ENCODE peak calls at places on chromosomes 11 and 22, in seven cellular contexts. X is keratinocyte, Y is endothelial cell, T is lower lobe of right lung, V is psoas muscle, Z is A673, W is HFF-Myc. O is an unnamed sample.

GRCh38 chr11:31449040-31449439 is 60.4 kb downstream of the IMMP1L start:
- DNase-seq in X (no peak), Y (no peak), T (no peak), V (no peak), Z (no peak), W (no peak), O (no peak)

GRCh38 chr11:13229136-13229535 is 48.5 kb upstream of the BMAL1 start:
- DNase-seq in X (no peak), Y (no peak), T (no peak), V (no peak), Z (no peak), W (no peak), O (no peak)

GRCh38 chr22:20549232-20549841 is 41.9 kb downstream of the MED15 start:
- DNase-seq in X (no peak), Y (no peak), T (peak), V (peak), Z (peak), W (no peak), O (no peak)

GRCh38 chr11:8766993-8767374 is 84.4 kb downstream of the RPL27A start:
- DNase-seq in X (no peak), Y (no peak), T (no peak), V (no peak), Z (no peak), W (no peak), O (no peak)

GRCh38 chr11:15945726-15946125 is 410.6 kb downstream of the SOX6 start:
- DNase-seq in X (no peak), Y (no peak), T (no peak), V (no peak), Z (no peak), W (no peak), O (no peak)

GRCh38 chr11:114059984-114060401 is 482 bp downstream of the ZBTB16 start:
- DNase-seq in X (no peak), Y (peak), T (peak), V (peak), Z (peak), W (no peak), O (no peak)

GRCh38 chr22:17489101-17489500 is 74.2 kb upstream of the SLC25A18 start:
- DNase-seq in X (no peak), Y (no peak), T (no peak), V (no peak), Z (peak), W (no peak), O (no peak)

GRCh38 chr11:59615132-59615636 is 390 bp downstream of the OSBP start:
- DNase-seq in X (no peak), Y (no peak), T (peak), V (peak), Z (peak), W (no peak), O (peak)

GRCh38 chr11:104161751-104162450 is 2.0 kb downstream of the PDGFD start:
- DNase-seq in X (no peak), Y (no peak), T (no peak), V (no peak), Z (no peak), W (no peak), O (no peak)

GRCh38 chr11:104163100-104164027 is 583 bp downstream of the PDGFD start:
- DNase-seq in X (no peak), Y (peak), T (no peak), V (no peak), Z (no peak), W (no peak), O (no peak)

GRCh38 chr11:104165014-104165413 is 1.1 kb upstream of the PDGFD start:
- DNase-seq in X (no peak), Y (no peak), T (no peak), V (no peak), Z (no peak), W (no peak), O (no peak)

GRCh38 chr11:104159356-104159755 is 4.6 kb downstream of the PDGFD start:
- DNase-seq in X (no peak), Y (no peak), T (no peak), V (no peak), Z (no peak), W (no peak), O (no peak)

GRCh38 chr11:104164028-104164520 is at the start of gene PDGFD:
- DNase-seq in X (no peak), Y (peak), T (peak), V (peak), Z (peak), W (peak), O (no peak)
- TF ChIP-seq CTCF in X (peak), Y (peak), T (peak), V (no peak), Z (peak), W (peak), O (no peak)

GRCh38 chr11:76712125-76712524 is 41.6 kb upstream of the LRRC32 start:
- DNase-seq in X (no peak), Y (no peak), T (no peak), V (peak), Z (no peak), W (no peak), O (no peak)

GRCh38 chr11:76709756-76710155 is 39.2 kb upstream of the LRRC32 start:
- DNase-seq in X (no peak), Y (no peak), T (no peak), V (no peak), Z (no peak), W (no peak), O (no peak)

GRCh38 chr11:76716268-76716667 is 45.7 kb upstream of the LRRC32 start:
- DNase-seq in X (no peak), Y (no peak), T (no peak), V (peak), Z (no peak), W (no peak), O (no peak)

GRCh38 chr11:76714493-76714892 is 43.9 kb upstream of the LRRC32 start:
- DNase-seq in X (no peak), Y (no peak), T (no peak), V (no peak), Z (no peak), W (no peak), O (no peak)

DNA sequence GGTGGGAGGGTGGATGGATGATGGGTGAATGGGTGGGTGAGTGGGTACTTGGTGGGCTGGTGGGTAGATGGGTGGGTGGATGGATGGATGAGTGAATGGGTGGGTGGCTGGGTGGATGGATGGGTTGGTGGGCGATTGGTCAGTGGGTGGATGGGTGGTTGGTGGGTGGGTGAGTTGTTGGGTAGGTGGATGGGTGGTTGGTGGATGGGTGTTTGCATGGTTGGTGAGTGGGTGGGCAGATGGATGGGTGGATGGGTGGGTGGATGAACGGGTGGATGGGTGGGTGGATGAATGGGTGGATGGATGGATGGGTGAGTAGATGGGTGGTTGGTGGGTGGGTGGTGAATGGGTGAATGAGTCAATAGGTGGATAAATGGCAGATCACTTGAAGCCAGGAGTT is 43.0 kb upstream of the LRRC32 start:
- DNase-seq in X (no peak), Y (no peak), T (no peak), V (no peak), Z (no peak), W (no peak), O (no peak)
- TF ChIP-seq CTCF in X (no peak), Y (no peak), T (no peak), V (no peak), Z (no peak), W (no peak), O (no peak)

DNA sequence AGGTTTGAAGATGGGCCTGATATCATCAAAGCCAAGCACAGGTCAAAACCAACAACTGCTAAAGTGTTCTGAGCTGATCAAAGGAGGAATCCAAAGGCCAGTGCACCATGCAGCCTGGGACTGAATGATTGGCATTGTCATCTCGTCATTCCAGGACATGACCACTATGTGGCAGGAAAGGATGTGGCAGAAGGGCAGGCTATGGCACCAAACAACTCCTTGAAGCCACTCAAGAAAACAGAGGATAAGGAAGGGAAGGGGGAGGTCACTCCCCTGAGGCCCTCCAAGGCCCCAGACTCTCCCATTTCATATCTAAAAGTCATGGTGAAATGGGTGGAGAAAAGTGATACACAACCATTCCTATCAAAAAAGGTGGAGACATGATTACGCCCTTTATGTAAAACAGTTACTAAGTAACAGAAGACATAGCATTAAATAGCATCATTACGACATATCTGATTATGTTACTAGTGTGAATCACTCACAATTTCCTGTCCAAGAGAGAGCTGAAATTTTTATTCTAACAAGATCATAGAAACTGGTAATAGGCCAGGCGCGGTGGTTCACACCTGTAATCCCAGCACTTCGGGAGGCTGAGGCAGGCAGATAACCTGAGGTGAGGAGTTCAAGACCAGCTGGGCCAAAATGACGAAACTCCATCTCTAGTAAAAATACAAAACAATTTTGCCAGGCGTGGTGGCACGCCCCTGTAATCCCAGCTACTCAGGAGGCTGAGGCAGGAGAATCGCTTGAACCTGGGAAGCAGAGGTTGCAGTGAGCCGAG is 49.3 kb downstream of the AHNAK start:
- DNase-seq in X (peak), Y (no peak), T (no peak), V (no peak), Z (peak), W (no peak), O (no peak)
- TF ChIP-seq CTCF in X (peak), Y (peak), T (peak), V (peak), Z (peak), W (peak), O (no peak)

DNA sequence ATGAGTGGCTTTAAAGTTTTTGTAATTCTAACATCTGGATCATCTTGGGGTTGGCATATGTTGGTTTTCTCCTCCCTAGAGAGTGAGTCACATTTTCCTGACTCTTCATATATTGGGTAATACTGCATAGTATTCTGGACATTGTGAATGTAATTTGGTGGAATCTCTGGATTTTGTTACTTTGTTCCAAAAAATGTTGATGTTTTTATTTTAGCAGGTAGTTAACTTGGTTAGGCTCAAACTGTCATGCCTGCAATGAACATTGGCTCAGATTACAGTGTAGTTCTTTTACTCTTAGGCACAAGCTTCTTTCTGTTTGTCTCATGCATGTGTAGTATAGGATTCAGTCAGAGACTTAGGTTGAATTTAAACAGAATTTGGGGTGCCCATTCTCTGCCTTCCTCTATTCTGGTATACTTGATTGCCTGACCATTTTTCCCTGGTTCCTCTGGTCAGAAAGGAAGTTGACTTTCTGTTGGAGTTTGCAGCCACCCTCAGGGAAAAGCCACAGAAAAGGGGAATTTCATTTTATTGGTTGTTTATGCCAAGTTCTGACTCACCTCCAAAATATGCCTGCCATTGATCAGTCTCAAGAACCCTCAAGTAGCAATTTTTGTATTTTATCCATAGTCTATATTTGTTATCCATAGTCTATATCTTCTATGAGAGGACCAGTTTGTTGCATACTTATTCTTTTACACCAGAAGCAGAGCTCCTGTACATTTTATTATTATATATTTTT is 151.7 kb downstream of the UVRAG start:
- DNase-seq in X (peak), Y (no peak), T (no peak), V (no peak), Z (peak), W (peak), O (no peak)
- TF ChIP-seq CTCF in X (no peak), Y (no peak), T (no peak), V (no peak), Z (no peak), W (no peak), O (no peak)